ENCODE peak calls at places on chromosomes 13 and 19, in four cellular contexts. T, S, U and I are unnamed samples.

GRCh38 chr19:49475995-49476880 is 2.2 kb downstream of the FLT3LG start:
- DNase-seq in U (peak), T (no peak), S (no peak), I (no peak)

GRCh38 chr13:32528358-32528757 is 10.2 kb downstream of the N4BP2L2 start:
- DNase-seq in T (no peak), S (no peak), U (no peak), I (no peak)

GRCh38 chr13:109873351-109874123 is 87.2 kb upstream of the IRS2 start:
- DNase-seq in S (no peak), U (no peak), T (no peak), I (no peak)

GRCh38 chr19:33215438-33216197 is 10.0 kb downstream of the SLC7A10 start:
- DNase-seq in T (no peak), U (no peak), S (no peak), I (no peak)

GRCh38 chr13:97434417-97435296 is 688 bp downstream of the RAP2A start:
- DNase-seq in S (no peak), U (no peak), T (no peak), I (no peak)

GRCh38 chr19:17455308-17455707 is 5.4 kb downstream of the NXNL1 start:
- DNase-seq in U (peak), S (no peak), T (no peak), I (no peak)

GRCh38 chr13:77139311-77139710 is 112.4 kb upstream of the FBXL3 start:
- DNase-seq in T (no peak), U (no peak), S (no peak), I (no peak)

GRCh38 chr13:102812616-102813287 is 13.8 kb downstream of the BIVM start:
- DNase-seq in U (peak), T (no peak), S (no peak), I (no peak)

GRCh38 chr19:40588110-40588854 is 11.6 kb downstream of the SHKBP1 start:
- DNase-seq in S (no peak), T (peak), U (no peak), I (no peak)

GRCh38 chr13:44698076-44698475 is 121.9 kb upstream of the TSC22D1 start:
- DNase-seq in U (no peak), S (no peak), T (no peak), I (no peak)

GRCh38 chr19:24033962-24034342 is 53.0 kb upstream of the ZNF254 start:
- DNase-seq in U (no peak), S (no peak), T (no peak), I (peak)

GRCh38 chr13:113990321-113990837 is 16.5 kb upstream of the C13orf46 start:
- DNase-seq in T (no peak), S (no peak), U (no peak), I (no peak)

GRCh38 chr19:6835501-6835900 is 51.9 kb upstream of the ADGRE1 start:
- DNase-seq in U (no peak), T (no peak), S (no peak), I (no peak)

GRCh38 chr13:34412817-34413365 is 529.2 kb upstream of the NBEA start:
- DNase-seq in U (no peak), S (no peak), T (no peak), I (no peak)

GRCh38 chr13:21730186-21730880 is 59.5 kb downstream of the FGF9 start:
- DNase-seq in U (no peak), T (no peak), S (no peak), I (no peak)

GRCh38 chr13:36130168-36130541 is 1.0 kb downstream of the DCLK1 start:
- DNase-seq in T (no peak), S (no peak), U (no peak), I (no peak)

GRCh38 chr19:49664171-49665070 is 1.2 kb downstream of the IRF3 start:
- DNase-seq in U (peak), S (no peak), T (peak), I (peak)

GRCh38 chr13:60990032-60990733 is 425.5 kb downstream of the PCDH20 start:
- DNase-seq in T (no peak), U (no peak), S (no peak), I (peak)

GRCh38 chr19:10568444-10568825 is 344 bp downstream of the CDKN2D start:
- DNase-seq in U (no peak), S (no peak), T (no peak), I (no peak)

GRCh38 chr19:7395360-7395781 is 46.6 kb downstream of the ARHGEF18 start:
- DNase-seq in S (no peak), U (no peak), T (no peak), I (no peak)

GRCh38 chr13:29954082-29955043 is 103.9 kb upstream of the UBL3 start:
- DNase-seq in U (no peak), T (no peak), S (no peak), I (no peak)

GRCh38 chr19:2240881-2241760 is 4.5 kb downstream of the SF3A2 start:
- DNase-seq in S (no peak), T (no peak), U (no peak), I (no peak)

GRCh38 chr13:51793570-51794273 is 10.2 kb downstream of the DHRS12 start:
- DNase-seq in T (peak), U (peak), S (no peak), I (no peak)

GRCh38 chr13:54445453-54445852 is 1416.8 kb downstream of the OLFM4 start:
- DNase-seq in U (no peak), T (no peak), S (no peak), I (no peak)

GRCh38 chr13:80712026-80712425 is 371.1 kb upstream of the SPRY2 start:
- DNase-seq in U (no peak), T (no peak), S (no peak), I (no peak)

GRCh38 chr13:73355134-73355533 is 296.3 kb downstream of the KLF5 start:
- DNase-seq in S (no peak), U (no peak), T (no peak), I (no peak)

GRCh38 chr19:35085947-35086346 is 29.7 kb upstream of the FXYD3 start:
- DNase-seq in U (no peak), S (no peak), T (no peak), I (no peak)

GRCh38 chr13:98275711-98276171 is 98.7 kb upstream of the RNF113B start:
- DNase-seq in S (no peak), U (no peak), T (no peak), I (no peak)

GRCh38 chr19:11064831-11065303 is 24.4 kb upstream of the LDLR start:
- DNase-seq in S (no peak), T (no peak), U (peak), I (no peak)

GRCh38 chr13:74413482-74413881 is 279.3 kb upstream of the KLF12 start:
- DNase-seq in T (no peak), U (no peak), S (no peak), I (no peak)
- TF ChIP-seq TCF7L2 in T (no peak), U (no peak), S (no peak), I (no peak)

DNA sequence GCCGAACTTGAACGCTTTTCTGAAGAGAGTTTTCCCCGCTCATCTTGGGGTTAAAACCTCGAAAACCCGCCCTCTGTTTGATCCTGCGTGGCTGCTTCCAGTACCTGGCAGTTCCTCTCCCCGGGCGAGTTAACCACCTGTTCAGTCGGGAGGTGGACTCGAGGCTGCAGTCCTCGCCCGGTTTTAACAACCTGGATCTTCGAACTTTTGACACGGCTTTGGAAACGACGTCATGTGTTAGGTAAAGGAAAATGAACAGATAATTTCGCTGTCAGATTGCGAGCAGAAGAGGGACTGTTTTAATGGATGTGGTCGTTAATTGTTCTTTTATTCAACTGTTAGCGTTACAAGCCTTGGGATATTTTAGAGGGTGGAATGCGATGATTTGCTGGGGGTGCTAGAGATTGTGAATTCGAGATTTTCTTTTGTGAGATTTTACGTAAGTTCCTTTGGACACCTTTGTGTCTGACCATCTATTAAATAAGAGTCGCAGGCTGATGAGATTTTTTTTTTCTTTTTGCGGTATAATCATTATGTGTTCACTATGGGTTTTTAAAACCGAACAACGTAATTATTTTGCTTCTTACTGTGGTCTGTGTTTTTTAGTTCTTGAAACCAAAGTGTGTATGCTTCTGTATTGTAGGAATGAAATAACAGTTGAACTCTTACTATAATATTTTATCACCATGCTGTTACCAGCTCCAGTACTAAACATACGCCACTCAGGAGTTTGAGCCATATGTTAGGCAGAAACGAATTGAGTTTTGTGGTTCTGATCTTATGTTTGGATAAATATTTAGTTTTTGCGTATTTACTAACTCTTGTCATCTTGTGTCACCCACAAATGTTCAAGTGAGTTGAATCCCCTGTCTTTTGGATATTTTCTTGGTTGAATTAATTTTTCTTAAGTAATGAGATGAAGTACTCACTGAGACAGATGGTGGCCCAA is 1.2 kb downstream of the FNDC3A start:
- DNase-seq in U (no peak), T (no peak), S (no peak), I (peak)
- TF ChIP-seq TCF7L2 in U (no peak), T (peak), S (peak), I (no peak)

GRCh38 chr13:50685491-50685890 is 158.0 kb downstream of the DLEU7 start:
- DNase-seq in U (no peak), S (no peak), T (no peak), I (no peak)
- TF ChIP-seq TCF7L2 in U (no peak), S (no peak), T (no peak), I (no peak)

DNA sequence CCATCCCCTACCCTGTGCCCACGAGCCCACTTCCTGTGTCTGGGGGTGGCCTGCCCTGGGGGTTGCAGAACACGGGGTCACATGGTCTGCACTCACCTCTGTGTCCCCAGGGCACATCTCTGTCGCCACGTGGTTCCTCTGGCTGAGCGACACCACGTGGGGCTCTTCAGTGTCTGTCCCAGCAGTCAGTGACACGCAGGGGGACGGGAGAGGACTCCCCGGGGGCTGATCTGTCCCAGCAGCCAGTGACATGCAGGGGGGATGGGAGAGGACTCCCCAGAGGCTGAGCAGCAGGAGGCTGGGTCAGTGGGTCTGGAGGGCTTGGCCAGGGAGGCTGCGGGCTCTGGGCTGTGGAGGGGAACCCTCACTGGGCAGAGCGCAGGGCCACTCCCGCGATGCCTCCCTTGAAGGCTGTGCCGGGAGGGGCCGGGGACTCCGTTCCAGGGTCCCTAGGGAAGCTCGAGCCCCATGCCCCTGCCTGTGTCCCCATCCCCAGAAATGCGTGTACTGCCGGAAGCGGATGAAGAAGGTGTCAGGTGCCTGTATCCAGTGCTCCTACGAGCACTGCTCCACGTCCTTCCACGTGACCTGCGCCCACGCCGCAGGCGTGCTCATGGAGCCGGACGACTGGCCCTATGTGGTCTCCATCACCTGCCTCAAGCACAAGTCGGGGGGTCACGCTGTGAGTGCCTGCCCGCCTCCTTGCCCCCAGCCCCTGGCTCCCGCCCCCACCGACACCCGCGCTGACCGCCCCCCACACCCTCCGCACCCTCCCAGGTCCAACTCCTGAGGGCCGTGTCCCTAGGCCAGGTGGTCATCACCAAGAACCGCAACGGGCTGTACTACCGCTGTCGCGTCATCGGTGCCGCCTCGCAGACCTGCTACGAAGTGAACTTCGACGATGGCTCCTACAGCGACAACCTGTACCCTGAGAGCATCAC is 174.8 kb downstream of the KDM4B start:
- DNase-seq in U (no peak), T (no peak), S (no peak), I (no peak)
- TF ChIP-seq TCF7L2 in U (no peak), T (no peak), S (no peak), I (no peak)

DNA sequence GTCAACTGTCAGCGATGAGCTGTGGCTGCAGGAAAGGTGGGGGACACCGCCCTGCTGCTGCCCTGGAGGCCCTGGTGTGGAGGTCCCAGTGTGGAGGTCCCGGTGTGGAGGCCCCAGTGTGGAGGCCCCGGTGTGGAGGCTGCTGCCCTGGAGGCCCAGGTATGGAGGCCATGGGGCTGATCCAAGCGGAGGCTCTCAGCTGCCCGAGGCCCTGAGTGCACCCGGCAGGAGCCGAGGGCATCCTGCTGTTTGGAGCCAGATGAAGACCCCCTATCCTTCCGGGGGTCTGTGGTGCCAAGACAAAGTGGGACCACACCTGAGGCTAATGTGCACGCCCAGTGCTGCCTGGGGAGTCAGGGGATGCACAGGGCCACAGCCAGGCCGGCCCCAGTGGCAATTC is 210.4 kb upstream of the SOX1 start:
- DNase-seq in T (no peak), U (no peak), S (no peak), I (no peak)
- TF ChIP-seq TCF7L2 in T (no peak), U (no peak), S (no peak), I (no peak)

DNA sequence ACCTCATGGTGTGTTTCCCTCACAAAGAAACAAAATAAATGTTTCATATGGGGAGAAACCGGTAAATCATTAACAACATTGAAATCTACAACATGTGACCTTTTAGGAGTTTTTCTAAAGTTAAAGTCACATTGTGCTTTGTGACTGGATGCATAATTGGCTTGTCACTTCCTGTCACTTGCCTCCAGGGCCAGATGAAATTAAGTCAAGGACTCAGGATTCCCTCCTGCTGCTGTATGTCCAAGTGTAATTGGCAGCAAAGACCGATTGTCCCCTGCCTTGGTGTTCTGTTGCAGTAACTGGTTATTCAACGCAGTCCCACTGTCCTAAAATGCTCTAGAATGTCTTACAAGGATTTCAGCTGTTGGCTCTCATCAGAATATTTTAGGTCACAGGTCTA is 448.2 kb downstream of the LIG4 start:
- DNase-seq in U (no peak), T (no peak), S (no peak), I (no peak)
- TF ChIP-seq TCF7L2 in U (no peak), T (no peak), S (no peak), I (no peak)

GRCh38 chr19:4053423-4054324 is 13.0 kb downstream of the ZBTB7A start:
- DNase-seq in U (no peak), S (no peak), T (no peak), I (no peak)

GRCh38 chr19:4052114-4052992 is 14.3 kb downstream of the ZBTB7A start:
- DNase-seq in S (no peak), T (no peak), U (no peak), I (peak)

GRCh38 chr19:4052993-4053422 is 13.7 kb downstream of the ZBTB7A start:
- DNase-seq in U (no peak), T (no peak), S (no peak), I (peak)

GRCh38 chr19:4049432-4049831 is 17.3 kb downstream of the ZBTB7A start:
- DNase-seq in T (no peak), U (no peak), S (no peak), I (no peak)

GRCh38 chr19:4051175-4052101 is 15.3 kb downstream of the ZBTB7A start:
- DNase-seq in S (no peak), U (no peak), T (no peak), I (peak)
- TF ChIP-seq TCF7L2 in S (no peak), U (no peak), T (no peak), I (no peak)

DNA sequence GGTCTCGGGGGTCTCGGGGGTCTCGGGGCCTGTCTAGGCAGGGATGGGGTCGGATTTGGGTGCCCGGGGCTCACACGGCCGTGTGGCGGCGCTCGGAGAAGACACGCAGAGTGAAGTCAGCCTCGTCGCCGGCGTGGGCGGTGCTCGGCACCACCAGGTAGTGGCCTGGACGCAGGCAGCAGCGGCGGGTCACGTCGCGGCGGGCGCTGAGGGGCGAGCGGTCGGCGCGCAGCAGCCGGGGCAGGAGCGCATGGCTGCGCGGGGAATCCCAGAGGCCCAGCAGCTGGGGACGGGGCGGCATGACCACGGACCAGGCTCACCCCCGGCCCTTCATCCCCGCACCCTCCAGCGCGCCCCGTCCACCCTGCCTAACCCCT is 8.2 kb downstream of the CAPN12 start:
- DNase-seq in T (no peak), U (peak), S (no peak), I (no peak)
- TF ChIP-seq TCF7L2 in T (no peak), U (no peak), S (no peak), I (no peak)

GRCh38 chr13:20547479-20547908 is 19.5 kb upstream of the IFT88 start:
- DNase-seq in S (no peak), U (no peak), T (no peak), I (peak)
- TF ChIP-seq TCF7L2 in S (no peak), U (no peak), T (no peak), I (no peak)